ENCODE peak calls at places on chromosomes 3 and 15, in six cellular contexts. O is stimulated activated CD4-positive, alpha-beta T cell treated with anti-CD3 and anti-CD28 coated beads, Interleukin-12 subunit alpha, Interleukin-12 subunit beta, amount 100 ng/mL, for 48 hours; A is CD8-positive, alpha-beta memory T cell; J is HuH-7; Z is HTR-8/SVneo; B is GM19239. E is an unnamed sample.

GRCh38 chr15:71146597-71146996 is 31.3 kb downstream of the THSD4 start:
- DNase-seq in O (no peak), A (no peak), J (no peak), Z (no peak), B (no peak), E (no peak)

GRCh38 chr3:61832375-61833229 is 271.2 kb downstream of the PTPRG start:
- DNase-seq in O (no peak), A (no peak), J (no peak), Z (no peak), B (no peak), E (no peak)

GRCh38 chr3:71245971-71246860 is 337.3 kb downstream of the FOXP1 start:
- DNase-seq in O (no peak), A (no peak), J (no peak), Z (no peak), B (no peak), E (no peak)

GRCh38 chr15:95284933-95285401 is 1045.5 kb upstream of the NR2F2 start:
- DNase-seq in O (no peak), A (no peak), J (no peak), Z (no peak), B (no peak), E (no peak)

GRCh38 chr15:43794269-43795037 is 2.3 kb downstream of the SERF2 start:
- DNase-seq in O (no peak), A (no peak), J (no peak), Z (no peak), B (no peak), E (no peak)

GRCh38 chr3:186198442-186198841 is 89.6 kb upstream of the ETV5 start:
- DNase-seq in O (no peak), A (no peak), J (no peak), Z (no peak), B (no peak), E (no peak)

GRCh38 chr3:81045976-81046375 is 715.5 kb downstream of the GBE1 start:
- DNase-seq in O (no peak), A (no peak), J (no peak), Z (peak; percentile 2), B (no peak), E (no peak)

GRCh38 chr3:93983408-93983807 is 3.5 kb downstream of the ARL13B start:
- DNase-seq in O (no peak), A (no peak), J (no peak), Z (no peak), B (no peak), E (no peak)

GRCh38 chr3:57852896-57853295 is 96.8 kb downstream of the SLMAP start:
- DNase-seq in O (no peak), A (no peak), J (no peak), Z (peak; percentile 27), B (no peak), E (no peak)

GRCh38 chr3:98778852-98779379 is 15.8 kb downstream of the ST3GAL6 start:
- DNase-seq in O (no peak), A (no peak), J (peak; percentile 43), Z (peak; percentile 57), B (no peak), E (no peak)

E was measured in GM20000.